ENCODE peak calls at places on chromosomes 3 and 15, in four cellular contexts. N, Z, O and R are unnamed samples.

GRCh38 chr15:51965691-51966090 is 5.9 kb downstream of the LEO1 start:
- DNase-seq in N (no peak), Z (no peak), O (no peak), R (no peak)

GRCh38 chr3:74613060-74613459 is 1.4 kb downstream of the CNTN3 start:
- DNase-seq in O (no peak), N (no peak), Z (no peak), R (no peak)

GRCh38 chr15:76147906-76148553 is 88.2 kb downstream of the TMEM266 start:
- DNase-seq in O (no peak), N (peak; percentile 76), Z (no peak), R (peak; percentile 77)

GRCh38 chr3:124885466-124886167 is 1.5 kb downstream of the ITGB5 start:
- DNase-seq in Z (no peak), N (peak; percentile 51), O (no peak), R (no peak)

GRCh38 chr3:187165144-187165543 is 25.8 kb upstream of the RPL39L start:
- DNase-seq in Z (no peak), O (peak; percentile 45), N (peak; percentile 80), R (peak; percentile 50)

GRCh38 chr15:74907277-74907870 is 723 bp upstream of the FAM219B start:
- DNase-seq in O (peak; percentile 75), Z (peak; percentile 43), N (no peak), R (peak; percentile 22)

GRCh38 chr3:160084998-160085397 is 96.4 kb downstream of the IL12A start:
- DNase-seq in N (no peak), O (no peak), Z (no peak), R (no peak)

GRCh38 chr3:71099997-71100719 is 483.4 kb downstream of the FOXP1 start:
- DNase-seq in Z (no peak), O (no peak), N (no peak), R (no peak)

GRCh38 chr3:132535575-132536441 is 61.3 kb upstream of the ACKR4 start:
- DNase-seq in O (peak; percentile 78), Z (peak; percentile 24), N (peak; percentile 67), R (peak; percentile 83)

GRCh38 chr3:68996356-68996995 is 17.0 kb downstream of the EOGT start:
- DNase-seq in Z (no peak), O (no peak), N (no peak), R (no peak)

GRCh38 chr15:38389924-38390542 is 63.9 kb upstream of the FAM98B start:
- DNase-seq in Z (peak; percentile 42), N (peak; percentile 64), O (peak; percentile 66), R (peak; percentile 80)

GRCh38 chr3:146044046-146044445 is 116.9 kb downstream of the PLOD2 start:
- DNase-seq in Z (no peak), N (no peak), O (no peak), R (no peak)

GRCh38 chr3:10992017-10992945 is at the start of gene SLC6A1:
- DNase-seq in O (peak; percentile 26), N (peak; percentile 66), Z (no peak), R (peak; percentile 36)

GRCh38 chr15:34691024-34691423 is 63.8 kb downstream of the GJD2 start:
- DNase-seq in O (no peak), Z (no peak), N (no peak), R (no peak)

GRCh38 chr15:52115598-52116427 is 3.2 kb upstream of the BCL2L10 start:
- DNase-seq in O (no peak), Z (no peak), N (no peak), R (no peak)

GRCh38 chr15:67116742-67117141 is 51.3 kb downstream of the SMAD3 start:
- DNase-seq in N (no peak), O (no peak), Z (no peak), R (no peak)
- H3K27ac ChIP-seq in N (no peak overlapping the region), O (peak overlapping the region; percentile 24), Z (peak overlapping the region; percentile 96), R (no peak overlapping the region)

DNA sequence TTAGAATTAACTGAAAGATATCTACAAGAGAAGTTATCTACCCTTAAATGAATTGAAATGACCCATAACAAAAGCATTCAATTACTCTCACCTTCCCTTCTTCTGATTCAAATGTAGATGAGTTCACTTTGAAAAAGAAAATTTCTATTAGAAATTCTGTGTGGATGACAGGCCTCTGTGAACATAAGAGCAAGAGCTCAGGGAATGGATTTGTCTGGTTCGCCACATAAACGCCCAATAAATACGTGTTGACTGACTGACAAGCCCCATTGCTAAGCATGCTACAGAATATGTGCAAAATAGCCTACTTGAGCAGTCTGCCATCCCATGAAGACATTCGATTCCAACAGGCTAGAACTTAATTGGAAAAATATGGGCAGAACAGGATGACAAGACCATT is 315.9 kb downstream of the MECOM start:
- DNase-seq in N (no peak), Z (no peak), O (no peak), R (no peak)
- H3K27ac ChIP-seq in N (no peak overlapping the region), Z (no peak overlapping the region), O (no peak overlapping the region), R (no peak overlapping the region)

GRCh38 chr3:188584162-188584529 is 430.2 kb downstream of the LPP start:
- DNase-seq in O (no peak), N (no peak), Z (no peak), R (no peak)
- H3K27ac ChIP-seq in O (no peak overlapping the region), N (no peak overlapping the region), Z (no peak overlapping the region), R (peak overlapping the region; percentile 23)

GRCh38 chr3:48511551-48511950 is 7.6 kb upstream of the SHISA5 start:
- DNase-seq in N (no peak), Z (no peak), O (no peak), R (no peak)
- H3K27ac ChIP-seq in N (no peak overlapping the region), Z (no peak overlapping the region), O (no peak overlapping the region), R (no peak overlapping the region)

GRCh38 chr3:31590650-31591049 is 57.9 kb downstream of the STT3B start:
- DNase-seq in O (no peak), N (no peak), Z (no peak), R (no peak)
- H3K27ac ChIP-seq in O (no peak overlapping the region), N (no peak overlapping the region), Z (no peak overlapping the region), R (no peak overlapping the region)

GRCh38 chr15:92714457-92715401 is 59.2 kb upstream of the FAM174B start:
- DNase-seq in O (peak; percentile 80), Z (peak; percentile 69), N (peak; percentile 71), R (peak; percentile 89)
- H3K27ac ChIP-seq in O (peak overlapping the region; percentile 73), Z (peak overlapping the region; percentile 80), N (no peak overlapping the region), R (peak overlapping the region; percentile 84)

GRCh38 chr3:141399200-141399599 is 30.9 kb downstream of the ZBTB38 start:
- DNase-seq in O (no peak), Z (no peak), N (no peak), R (no peak)
- H3K27ac ChIP-seq in O (peak overlapping the region; percentile 97), Z (peak overlapping the region; percentile 99), N (no peak overlapping the region), R (no peak overlapping the region)

GRCh38 chr15:92817339-92817886 is 82.7 kb upstream of the CHD2 start:
- DNase-seq in O (no peak), Z (no peak), N (no peak), R (no peak)
- H3K27ac ChIP-seq in O (no peak overlapping the region), Z (no peak overlapping the region), N (no peak overlapping the region), R (no peak overlapping the region)